ENCODE peak calls at places on chromosomes 11 and 22, in four cellular contexts. One of them, this sample, is unnamed.

GRCh38 chr11:62054484-62055121 is 69.2 kb upstream of the INCENP start:
- DNase-seq in stimulated activated CD4-positive, alpha-beta T cell treated with anti-CD3 and anti-CD28 coated beads, Interleukin-1b, Interleukin-23, amount 100 ng/mL, for 1 hour: no peak
- DNase-seq in HCEC 1CT: peak; percentile 34
- DNase-seq in HS-5: no peak
- DNase-seq in this sample: peak; percentile 48

GRCh38 chr11:130115218-130115617 is 44.4 kb upstream of the ST14 start:
- DNase-seq in HS-5: no peak
- DNase-seq in stimulated activated CD4-positive, alpha-beta T cell treated with anti-CD3 and anti-CD28 coated beads, Interleukin-1b, Interleukin-23, amount 100 ng/mL, for 1 hour: no peak
- DNase-seq in HCEC 1CT: no peak
- DNase-seq in this sample: peak; percentile 23

GRCh38 chr11:39817248-39817647 is 1642.2 kb downstream of the LRRC4C start:
- DNase-seq in HS-5: no peak
- DNase-seq in stimulated activated CD4-positive, alpha-beta T cell treated with anti-CD3 and anti-CD28 coated beads, Interleukin-1b, Interleukin-23, amount 100 ng/mL, for 1 hour: no peak
- DNase-seq in HCEC 1CT: no peak
- DNase-seq in this sample: no peak

GRCh38 chr11:803770-804598 is 1.0 kb downstream of the PIDD1 start:
- DNase-seq in stimulated activated CD4-positive, alpha-beta T cell treated with anti-CD3 and anti-CD28 coated beads, Interleukin-1b, Interleukin-23, amount 100 ng/mL, for 1 hour: no peak
- DNase-seq in HCEC 1CT: no peak
- DNase-seq in HS-5: no peak
- DNase-seq in this sample: no peak

GRCh38 chr22:19872779-19873137 is 18.1 kb upstream of the GNB1L start:
- DNase-seq in HS-5: no peak
- DNase-seq in stimulated activated CD4-positive, alpha-beta T cell treated with anti-CD3 and anti-CD28 coated beads, Interleukin-1b, Interleukin-23, amount 100 ng/mL, for 1 hour: no peak
- DNase-seq in HCEC 1CT: no peak
- DNase-seq in this sample: no peak

GRCh38 chr11:76695767-76696166 is 25.2 kb upstream of the LRRC32 start:
- DNase-seq in stimulated activated CD4-positive, alpha-beta T cell treated with anti-CD3 and anti-CD28 coated beads, Interleukin-1b, Interleukin-23, amount 100 ng/mL, for 1 hour: no peak
- DNase-seq in HCEC 1CT: no peak
- DNase-seq in HS-5: no peak
- DNase-seq in this sample: no peak

GRCh38 chr11:131579932-131580387 is 209.5 kb downstream of the NTM start:
- DNase-seq in stimulated activated CD4-positive, alpha-beta T cell treated with anti-CD3 and anti-CD28 coated beads, Interleukin-1b, Interleukin-23, amount 100 ng/mL, for 1 hour: no peak
- DNase-seq in HS-5: no peak
- DNase-seq in HCEC 1CT: peak; percentile 12
- DNase-seq in this sample: peak; percentile 53

GRCh38 chr11:108278546-108278945 is 55.7 kb downstream of the ATM start:
- DNase-seq in stimulated activated CD4-positive, alpha-beta T cell treated with anti-CD3 and anti-CD28 coated beads, Interleukin-1b, Interleukin-23, amount 100 ng/mL, for 1 hour: no peak
- DNase-seq in HCEC 1CT: no peak
- DNase-seq in HS-5: no peak
- DNase-seq in this sample: no peak

GRCh38 chr11:69327741-69328191 is 33.8 kb downstream of the MYEOV start:
- DNase-seq in stimulated activated CD4-positive, alpha-beta T cell treated with anti-CD3 and anti-CD28 coated beads, Interleukin-1b, Interleukin-23, amount 100 ng/mL, for 1 hour: no peak
- DNase-seq in HS-5: no peak
- DNase-seq in HCEC 1CT: no peak
- DNase-seq in this sample: no peak

GRCh38 chr11:72684236-72684912 is 10.2 kb upstream of the PDE2A start:
- DNase-seq in stimulated activated CD4-positive, alpha-beta T cell treated with anti-CD3 and anti-CD28 coated beads, Interleukin-1b, Interleukin-23, amount 100 ng/mL, for 1 hour: no peak
- DNase-seq in HS-5: peak; percentile 24
- DNase-seq in HCEC 1CT: peak; percentile 79
- DNase-seq in this sample: peak; percentile 84

GRCh38 chr11:68216171-68216938 is 3.3 kb upstream of the KMT5B start:
- DNase-seq in stimulated activated CD4-positive, alpha-beta T cell treated with anti-CD3 and anti-CD28 coated beads, Interleukin-1b, Interleukin-23, amount 100 ng/mL, for 1 hour: no peak
- DNase-seq in HS-5: no peak
- DNase-seq in HCEC 1CT: no peak
- DNase-seq in this sample: no peak

GRCh38 chr11:68306636-68307035 is 5.8 kb upstream of the LRP5 start:
- DNase-seq in stimulated activated CD4-positive, alpha-beta T cell treated with anti-CD3 and anti-CD28 coated beads, Interleukin-1b, Interleukin-23, amount 100 ng/mL, for 1 hour: no peak
- DNase-seq in HS-5: no peak
- DNase-seq in HCEC 1CT: no peak
- DNase-seq in this sample: no peak

GRCh38 chr11:31641477-31642062 is 132.0 kb downstream of the ELP4 start:
- DNase-seq in HCEC 1CT: peak; percentile 42
- DNase-seq in stimulated activated CD4-positive, alpha-beta T cell treated with anti-CD3 and anti-CD28 coated beads, Interleukin-1b, Interleukin-23, amount 100 ng/mL, for 1 hour: no peak
- DNase-seq in HS-5: no peak
- DNase-seq in this sample: peak; percentile 67